ENCODE peak calls at places on chromosome 18, in six cellular contexts. V is H9, P is IMR-90, I is mesenchymal stem cell, R is H1, A is neuronal stem cell. D is an unnamed sample.

GRCh38 chr18:69684789-69685188 is 262.9 kb downstream of the CD226 start:
- DNase-seq in V (no peak), P (no peak), I (no peak), R (no peak), A (no peak), D (no peak)

GRCh38 chr18:51134721-51135120 is 62.8 kb downstream of the MEX3C start:
- DNase-seq in V (no peak), P (no peak), I (no peak), R (no peak), A (no peak), D (peak)

GRCh38 chr18:3062798-3063563 is 50.0 kb upstream of the LPIN2 start:
- DNase-seq in V (peak), P (peak), I (peak), R (peak), A (peak), D (peak)

GRCh38 chr18:13628211-13628610 is 98.1 kb downstream of the FAM210A start:
- DNase-seq in V (no peak), P (no peak), I (no peak), R (no peak), A (no peak), D (no peak)

GRCh38 chr18:8084160-8084559 is 517.0 kb downstream of the PTPRM start:
- DNase-seq in V (peak), P (peak), I (peak), R (peak), A (peak), D (peak)

GRCh38 chr18:45539383-45539960 is 75.8 kb upstream of the SLC14A2 start:
- DNase-seq in V (no peak), P (no peak), I (no peak), R (no peak), A (no peak), D (no peak)

GRCh38 chr18:54946149-54946581 is 13.1 kb downstream of the CCDC68 start:
- DNase-seq in V (no peak), P (peak), I (peak), R (no peak), A (no peak), D (peak)

GRCh38 chr18:45457933-45458332 is 157.3 kb upstream of the SLC14A2 start:
- DNase-seq in V (no peak), P (no peak), I (no peak), R (no peak), A (no peak), D (no peak)

GRCh38 chr18:61635901-61636528 is 256.8 kb downstream of the RNF152 start:
- DNase-seq in V (peak), P (peak), I (peak), R (peak), A (peak), D (peak)

GRCh38 chr18:77622009-77622692 is 372.5 kb downstream of the GALR1 start:
- DNase-seq in V (no peak), P (no peak), I (no peak), R (no peak), A (no peak), D (no peak)

GRCh38 chr18:48472610-48473009 is 63.4 kb upstream of the ZBTB7C start:
- DNase-seq in V (no peak), P (no peak), I (peak), R (no peak), A (no peak), D (no peak)

GRCh38 chr18:23422751-23423418 is 30.2 kb upstream of the RIOK3 start:
- DNase-seq in V (no peak), P (peak), I (peak), R (peak), A (no peak), D (peak)

GRCh38 chr18:61602836-61603235 is 269.6 kb downstream of the CDH20 start:
- DNase-seq in V (no peak), P (peak), I (peak), R (no peak), A (no peak), D (peak)

GRCh38 chr18:44537521-44537920 is 143.2 kb upstream of the SETBP1 start:
- DNase-seq in V (no peak), P (peak), I (peak), R (no peak), A (no peak), D (peak)

GRCh38 chr18:25815659-25816058 is 274.8 kb downstream of the SS18 start:
- DNase-seq in V (no peak), P (no peak), I (no peak), R (no peak), A (no peak), D (no peak)

GRCh38 chr18:23529597-23529996 is 26.3 kb downstream of the RMC1 start:
- DNase-seq in V (no peak), P (peak), I (peak), R (no peak), A (no peak), D (peak)

GRCh38 chr18:57437433-57437781 is 2.2 kb downstream of the ONECUT2 start:
- DNase-seq in V (peak), P (no peak), I (no peak), R (peak), A (no peak), D (no peak)

GRCh38 chr18:62773691-62774090 is 58.4 kb downstream of the PHLPP1 start:
- DNase-seq in V (no peak), P (no peak), I (no peak), R (no peak), A (no peak), D (no peak)

GRCh38 chr18:23934252-23934651 is 80.3 kb upstream of the TTC39C start:
- DNase-seq in V (no peak), P (no peak), I (no peak), R (no peak), A (no peak), D (no peak)

GRCh38 chr18:46061387-46061786 is 10.7 kb downstream of the PSTPIP2 start:
- DNase-seq in V (no peak), P (no peak), I (no peak), R (no peak), A (no peak), D (no peak)

GRCh38 chr18:31660763-31661162 is 23.6 kb downstream of the B4GALT6 start:
- DNase-seq in V (no peak), P (no peak), I (no peak), R (no peak), A (no peak), D (no peak)

GRCh38 chr18:62987035-62987830 is 271.9 kb downstream of the PHLPP1 start:
- DNase-seq in V (no peak), P (no peak), I (no peak), R (peak), A (no peak), D (no peak)

GRCh38 chr18:54129448-54130134 is 94.9 kb downstream of the MBD2 start:
- DNase-seq in V (no peak), P (no peak), I (no peak), R (no peak), A (no peak), D (no peak)

GRCh38 chr18:76882186-76882585 is 59.8 kb downstream of the ZNF236 start:
- DNase-seq in V (no peak), P (no peak), I (no peak), R (no peak), A (no peak), D (no peak)

GRCh38 chr18:1094408-1094807 is 189.7 kb downstream of the ADCYAP1 start:
- DNase-seq in V (no peak), P (no peak), I (peak), R (no peak), A (no peak), D (no peak)

GRCh38 chr18:13223341-13224148 is 5.0 kb downstream of the LDLRAD4 start:
- DNase-seq in V (no peak), P (no peak), I (no peak), R (no peak), A (no peak), D (peak)

GRCh38 chr18:6624729-6625308 is 104.7 kb upstream of the ARHGAP28 start:
- DNase-seq in V (no peak), P (peak), I (no peak), R (no peak), A (no peak), D (no peak)
- H2AFZ ChIP-seq in V (no peak), P (no peak), I (no peak), R (no peak), A (no peak), D (no peak)

DNA sequence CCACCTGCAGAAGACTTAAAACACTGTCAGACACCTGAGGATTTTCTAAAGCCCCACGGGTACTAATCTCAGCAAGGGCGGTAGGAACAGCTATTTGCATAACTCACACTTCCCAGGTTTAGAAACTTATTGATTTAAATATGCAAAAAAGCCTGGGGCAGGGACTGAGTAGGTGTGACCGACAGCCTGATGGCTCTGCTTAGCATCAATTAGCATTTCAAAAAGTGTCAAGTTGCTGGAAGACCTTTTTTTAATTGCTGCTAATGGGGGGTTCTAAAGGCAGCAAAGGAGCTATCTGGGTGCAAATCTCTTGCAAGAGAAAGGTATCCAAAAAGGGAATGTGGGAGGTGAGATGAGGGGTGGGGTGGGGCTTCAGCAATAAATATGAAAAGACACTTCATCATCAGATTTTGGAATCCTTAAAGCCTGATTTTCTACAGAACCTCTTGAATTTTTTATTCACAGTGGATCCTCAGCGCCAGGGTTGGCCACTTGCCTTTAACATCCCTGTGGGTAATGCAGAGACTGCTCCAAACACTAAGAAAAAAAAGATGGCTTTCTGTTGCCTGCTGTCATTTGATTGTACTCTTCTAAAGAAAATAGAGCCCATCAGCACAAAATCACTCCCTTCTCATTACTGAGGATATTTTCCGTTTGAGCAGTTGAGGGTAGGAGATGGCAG is 121.1 kb upstream of the RMP24 start:
- DNase-seq in V (peak), P (no peak), I (no peak), R (peak), A (no peak), D (no peak)
- H3K9ac ChIP-seq in V (peak), P (no peak), I (no peak), R (no peak), A (no peak), D (no peak)

GRCh38 chr18:35580748-35581534 is 599 bp upstream of the GALNT1 start:
- DNase-seq in V (peak), P (peak), I (peak), R (peak), A (peak), D (peak)
- H4K8ac ChIP-seq in V (no peak), P (peak), I (peak), R (peak), A (no peak), D (peak)

DNA sequence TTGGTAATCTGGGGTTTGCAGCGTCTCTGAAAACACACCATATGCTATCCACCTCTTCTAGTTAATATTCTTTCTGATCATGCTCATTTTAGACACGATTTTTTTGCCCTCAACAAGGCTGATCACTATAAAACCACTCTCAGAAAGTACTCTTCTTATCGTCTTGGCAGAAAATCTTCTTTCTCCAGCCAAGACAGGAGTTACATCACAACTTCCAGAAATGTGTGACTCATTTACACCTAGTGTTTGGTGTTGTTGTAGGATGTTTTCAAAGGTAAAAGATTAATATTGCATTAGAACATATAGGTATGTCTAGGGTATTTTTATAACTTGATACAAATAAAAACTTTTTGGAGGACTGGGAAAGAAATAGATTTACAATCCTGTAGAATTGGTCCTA is 138.5 kb upstream of the NETO1 start:
- DNase-seq in V (no peak), P (no peak), I (no peak), R (no peak), A (no peak), D (no peak)
- H2AFZ ChIP-seq in V (no peak), P (no peak), I (no peak), R (no peak), A (no peak), D (no peak)

DNA sequence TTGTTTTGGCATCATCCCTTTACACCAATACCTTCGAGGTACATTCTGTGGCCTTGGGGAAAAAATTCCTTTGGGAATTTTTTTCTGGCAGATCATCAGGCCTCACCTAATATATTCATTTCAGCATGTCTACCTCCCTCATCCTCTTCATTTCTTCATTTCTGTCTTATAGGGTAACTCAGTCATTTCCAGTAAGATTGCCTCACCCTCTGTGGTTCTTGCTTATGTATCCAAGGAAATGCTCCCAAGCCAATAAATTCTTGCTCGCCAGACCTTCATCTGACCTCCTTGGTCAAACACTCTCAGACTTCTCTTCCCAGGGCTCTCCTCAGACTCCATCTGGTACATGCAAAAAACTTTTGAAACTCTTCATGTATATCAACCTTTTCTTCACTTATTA is 265.6 kb downstream of the TMX3 start:
- DNase-seq in V (no peak), P (peak), I (peak), R (no peak), A (no peak), D (peak)
- H3K9ac ChIP-seq in V (no peak), P (no peak), I (no peak), R (no peak), A (no peak), D (no peak)

GRCh38 chr18:34655131-34655530 is 55.0 kb upstream of the DTNA start:
- DNase-seq in V (no peak), P (no peak), I (no peak), R (no peak), A (no peak), D (no peak)

GRCh38 chr18:34659579-34660517 is 50.2 kb upstream of the DTNA start:
- DNase-seq in V (peak), P (peak), I (peak), R (no peak), A (peak), D (peak)

GRCh38 chr18:34661464-34662087 is 48.5 kb upstream of the DTNA start:
- DNase-seq in V (peak), P (peak), I (peak), R (no peak), A (peak), D (peak)

GRCh38 chr18:34660572-34660971 is 49.5 kb upstream of the DTNA start:
- DNase-seq in V (no peak), P (no peak), I (no peak), R (no peak), A (no peak), D (no peak)

GRCh38 chr18:34658101-34658500 is 52.0 kb upstream of the DTNA start:
- DNase-seq in V (no peak), P (no peak), I (no peak), R (no peak), A (no peak), D (no peak)
- H4K8ac ChIP-seq in V (no peak), P (no peak), I (peak), R (no peak), A (no peak), D (peak)

GRCh38 chr18:71011389-71011788 is 722.5 kb downstream of the SOCS6 start:
- DNase-seq in V (no peak), P (no peak), I (no peak), R (no peak), A (no peak), D (no peak)

GRCh38 chr18:71012789-71013188 is 723.9 kb downstream of the SOCS6 start:
- DNase-seq in V (no peak), P (no peak), I (no peak), R (no peak), A (no peak), D (no peak)

DNA sequence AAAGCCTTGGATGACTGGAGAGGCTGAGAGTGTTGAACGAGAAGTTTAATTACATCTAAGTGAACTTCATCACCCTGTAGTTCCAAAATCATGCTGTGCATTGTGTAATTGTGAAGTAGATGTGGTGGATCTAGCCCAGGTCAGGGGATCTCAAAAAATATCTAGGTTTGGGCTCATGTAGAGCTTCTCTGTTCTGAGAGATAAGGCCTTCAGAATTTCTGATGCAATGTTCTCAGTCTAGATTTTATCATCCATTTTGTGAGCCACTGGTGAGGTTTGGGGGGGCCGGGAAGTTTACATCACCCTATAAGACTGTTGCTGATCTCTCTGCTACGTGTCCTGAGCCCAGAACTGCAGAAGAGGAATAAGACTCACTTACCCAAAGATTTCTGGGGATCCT is 719.4 kb downstream of the SOCS6 start:
- DNase-seq in V (no peak), P (no peak), I (no peak), R (no peak), A (no peak), D (no peak)
- H2AFZ ChIP-seq in V (no peak), P (no peak), I (no peak), R (no peak), A (no peak), D (no peak)

GRCh38 chr18:59429608-59430007 is 70.5 kb upstream of the LMAN1 start:
- DNase-seq in V (no peak), P (no peak), I (no peak), R (no peak), A (no peak), D (no peak)
- H3K9ac ChIP-seq in V (no peak), P (no peak), I (no peak), R (no peak), A (no peak), D (no peak)

GRCh38 chr18:21745234-21745633 is 4.6 kb downstream of the MIB1 start:
- DNase-seq in V (no peak), P (no peak), I (no peak), R (no peak), A (no peak), D (no peak)
- H4K8ac ChIP-seq in V (no peak), P (no peak), I (no peak), R (no peak), A (no peak), D (no peak)